ENCODE peak calls at places on chromosomes 12 and 14, in nine cellular contexts. One of them, this sample, is unnamed.

GRCh38 chr12:20486233-20486632 is 117.9 kb downstream of the PDE3A start:
- DNase-seq in GM12865: no peak
- DNase-seq in fibroblast of mammary gland: peak
- DNase-seq in BJ: no peak
- DNase-seq in HL-60: no peak
- DNase-seq in prostate gland: no peak
- DNase-seq in body of pancreas: no peak
- DNase-seq in Caco-2: no peak
- DNase-seq in OCI-LY7: no peak
- DNase-seq in this sample: no peak

GRCh38 chr12:119036878-119037493 is 55.6 kb downstream of the SRRM4 start:
- DNase-seq in GM12865: peak
- DNase-seq in fibroblast of mammary gland: peak
- DNase-seq in BJ: no peak
- DNase-seq in HL-60: no peak
- DNase-seq in prostate gland: no peak
- DNase-seq in body of pancreas: peak
- DNase-seq in Caco-2: no peak
- DNase-seq in OCI-LY7: peak
- DNase-seq in this sample: peak

GRCh38 chr14:22226381-22226780 is 362.6 kb downstream of the DAD1 start:
- DNase-seq in GM12865: peak
- DNase-seq in fibroblast of mammary gland: no peak
- DNase-seq in BJ: no peak
- DNase-seq in HL-60: peak
- DNase-seq in prostate gland: no peak
- DNase-seq in body of pancreas: no peak
- DNase-seq in Caco-2: no peak
- DNase-seq in OCI-LY7: peak
- DNase-seq in this sample: no peak

GRCh38 chr12:74401035-74401434 is 136.6 kb upstream of the ATXN7L3B start:
- DNase-seq in GM12865: no peak
- DNase-seq in fibroblast of mammary gland: no peak
- DNase-seq in BJ: no peak
- DNase-seq in HL-60: no peak
- DNase-seq in prostate gland: no peak
- DNase-seq in body of pancreas: no peak
- DNase-seq in Caco-2: no peak
- DNase-seq in OCI-LY7: no peak
- DNase-seq in this sample: no peak

GRCh38 chr14:35215110-35215872 is 76.9 kb upstream of the PSMA6 start:
- DNase-seq in GM12865: peak
- DNase-seq in fibroblast of mammary gland: peak
- DNase-seq in BJ: peak
- DNase-seq in HL-60: no peak
- DNase-seq in prostate gland: no peak
- DNase-seq in body of pancreas: no peak
- DNase-seq in Caco-2: no peak
- DNase-seq in OCI-LY7: peak
- DNase-seq in this sample: peak

GRCh38 chr12:3603576-3603975 is 112.6 kb downstream of the PRMT8 start:
- DNase-seq in GM12865: no peak
- DNase-seq in fibroblast of mammary gland: no peak
- DNase-seq in BJ: no peak
- DNase-seq in HL-60: no peak
- DNase-seq in prostate gland: no peak
- DNase-seq in body of pancreas: no peak
- DNase-seq in Caco-2: no peak
- DNase-seq in OCI-LY7: no peak
- DNase-seq in this sample: no peak

GRCh38 chr12:52637299-52637698 is 14.7 kb downstream of the KRT2 start:
- DNase-seq in GM12865: no peak
- DNase-seq in fibroblast of mammary gland: no peak
- DNase-seq in BJ: no peak
- DNase-seq in HL-60: no peak
- DNase-seq in prostate gland: no peak
- DNase-seq in body of pancreas: no peak
- DNase-seq in Caco-2: no peak
- DNase-seq in OCI-LY7: no peak
- DNase-seq in this sample: no peak

GRCh38 chr12:103626498-103626897 is 39.4 kb downstream of the STAB2 start:
- DNase-seq in GM12865: peak
- DNase-seq in fibroblast of mammary gland: peak
- DNase-seq in BJ: no peak
- DNase-seq in HL-60: no peak
- DNase-seq in prostate gland: peak
- DNase-seq in body of pancreas: peak
- DNase-seq in Caco-2: peak
- DNase-seq in OCI-LY7: no peak
- DNase-seq in this sample: no peak

GRCh38 chr14:89378119-89378518 is 38.9 kb downstream of the FOXN3 start:
- DNase-seq in GM12865: peak
- DNase-seq in fibroblast of mammary gland: peak
- DNase-seq in BJ: no peak
- DNase-seq in HL-60: no peak
- DNase-seq in prostate gland: no peak
- DNase-seq in body of pancreas: no peak
- DNase-seq in Caco-2: no peak
- DNase-seq in OCI-LY7: no peak
- DNase-seq in this sample: peak

GRCh38 chr14:76763362-76764041 is 2.2 kb downstream of the VASH1 start:
- DNase-seq in GM12865: no peak
- DNase-seq in fibroblast of mammary gland: peak
- DNase-seq in BJ: no peak
- DNase-seq in HL-60: no peak
- DNase-seq in prostate gland: peak
- DNase-seq in body of pancreas: no peak
- DNase-seq in Caco-2: no peak
- DNase-seq in OCI-LY7: no peak
- DNase-seq in this sample: no peak

DNA sequence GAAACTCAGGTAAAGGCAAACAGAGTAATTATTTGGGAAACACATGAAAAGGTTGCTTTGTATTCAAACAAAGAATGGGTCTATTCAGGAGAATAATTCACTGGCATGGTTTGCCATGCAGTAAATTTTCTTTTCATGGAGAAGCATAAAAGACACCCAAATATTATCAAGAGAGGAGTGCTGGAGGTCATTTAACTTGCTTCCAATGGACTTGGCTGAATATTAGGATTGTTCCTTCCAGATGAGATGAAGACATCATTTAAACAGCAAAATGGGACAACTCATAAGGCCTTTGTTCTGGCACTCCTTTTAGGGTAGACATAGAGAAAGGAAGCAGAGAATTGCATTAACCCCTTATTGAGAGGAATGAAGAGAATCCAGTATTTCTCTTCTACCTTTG is 38.7 kb downstream of the WIF1 start:
- DNase-seq in GM12865: no peak
- DNase-seq in fibroblast of mammary gland: no peak
- DNase-seq in BJ: no peak
- DNase-seq in HL-60: no peak
- DNase-seq in prostate gland: no peak
- DNase-seq in body of pancreas: no peak
- DNase-seq in Caco-2: no peak
- DNase-seq in OCI-LY7: no peak
- DNase-seq in this sample: no peak
- TF ChIP-seq CTCF in GM12865: no peak
- TF ChIP-seq CTCF in fibroblast of mammary gland: no peak
- TF ChIP-seq CTCF in BJ: no peak
- TF ChIP-seq CTCF in HL-60: no peak
- TF ChIP-seq CTCF in prostate gland: no peak
- TF ChIP-seq CTCF in body of pancreas: no peak
- TF ChIP-seq CTCF in Caco-2: no peak
- TF ChIP-seq CTCF in OCI-LY7: no peak
- TF ChIP-seq CTCF in this sample: no peak

DNA sequence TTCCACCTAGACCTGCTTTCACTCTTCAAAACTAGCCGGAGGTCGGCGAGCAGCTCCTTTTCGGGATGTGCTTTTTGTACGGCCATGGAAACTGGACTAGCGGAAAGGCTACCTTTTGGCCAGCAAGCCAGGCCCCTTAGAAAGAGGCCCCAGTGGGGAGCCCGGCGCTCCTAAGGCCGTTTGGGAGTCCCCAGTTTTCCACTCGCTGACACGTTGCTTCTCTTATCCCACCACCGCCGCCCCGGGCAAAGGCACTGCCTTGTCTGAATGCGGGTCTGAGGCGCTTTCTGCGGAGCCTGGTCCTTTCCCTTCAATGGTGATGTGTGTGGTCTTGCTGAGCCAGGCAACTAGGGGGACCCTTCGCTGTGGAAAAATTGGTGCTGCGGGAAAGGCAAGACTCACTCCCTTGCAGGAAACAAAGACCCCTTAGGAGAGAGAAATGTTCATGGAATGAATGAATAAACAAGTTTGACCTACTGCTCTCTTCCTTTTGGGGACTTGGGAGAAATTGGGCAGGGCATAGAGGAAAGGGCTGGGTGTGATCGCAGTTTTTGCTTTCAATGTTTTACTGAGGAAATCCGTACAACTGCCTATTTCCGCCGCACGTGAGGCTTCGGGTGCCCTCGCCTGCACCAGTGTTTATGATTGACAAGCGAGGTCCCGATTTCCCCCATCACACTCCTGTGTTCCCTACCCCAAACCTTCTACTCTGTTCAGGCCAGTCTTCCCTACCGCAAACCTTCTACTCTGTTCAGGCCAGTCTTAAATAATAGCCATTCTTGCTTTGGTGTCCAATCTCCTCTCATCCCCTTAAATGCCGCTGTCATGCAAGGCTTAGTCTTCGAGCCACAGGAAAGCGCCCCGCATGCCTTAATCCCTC is 970 bp upstream of the SLC38A2 start:
- DNase-seq in GM12865: peak
- DNase-seq in fibroblast of mammary gland: no peak
- DNase-seq in BJ: no peak
- DNase-seq in HL-60: no peak
- DNase-seq in prostate gland: peak
- DNase-seq in body of pancreas: peak
- DNase-seq in Caco-2: peak
- DNase-seq in OCI-LY7: peak
- DNase-seq in this sample: peak
- TF ChIP-seq CTCF in GM12865: no peak
- TF ChIP-seq CTCF in fibroblast of mammary gland: no peak
- TF ChIP-seq CTCF in BJ: peak
- TF ChIP-seq CTCF in HL-60: no peak
- TF ChIP-seq CTCF in prostate gland: no peak
- TF ChIP-seq CTCF in body of pancreas: no peak
- TF ChIP-seq CTCF in Caco-2: no peak
- TF ChIP-seq CTCF in OCI-LY7: no peak
- TF ChIP-seq CTCF in this sample: no peak

GRCh38 chr12:5096241-5096880 is 52.7 kb downstream of the KCNA5 start:
- DNase-seq in GM12865: no peak
- DNase-seq in fibroblast of mammary gland: peak
- DNase-seq in BJ: peak
- DNase-seq in HL-60: no peak
- DNase-seq in prostate gland: no peak
- DNase-seq in body of pancreas: no peak
- DNase-seq in Caco-2: no peak
- DNase-seq in OCI-LY7: no peak
- DNase-seq in this sample: no peak
- TF ChIP-seq CTCF in GM12865: no peak
- TF ChIP-seq CTCF in fibroblast of mammary gland: no peak
- TF ChIP-seq CTCF in BJ: peak
- TF ChIP-seq CTCF in HL-60: no peak
- TF ChIP-seq CTCF in prostate gland: no peak
- TF ChIP-seq CTCF in body of pancreas: no peak
- TF ChIP-seq CTCF in Caco-2: no peak
- TF ChIP-seq CTCF in OCI-LY7: no peak
- TF ChIP-seq CTCF in this sample: no peak

GRCh38 chr12:12901158-12901791 is 9.9 kb downstream of the GPRC5A start:
- DNase-seq in GM12865: no peak
- DNase-seq in fibroblast of mammary gland: peak
- DNase-seq in BJ: peak
- DNase-seq in HL-60: no peak
- DNase-seq in prostate gland: no peak
- DNase-seq in body of pancreas: no peak
- DNase-seq in Caco-2: peak
- DNase-seq in OCI-LY7: no peak
- DNase-seq in this sample: no peak
- TF ChIP-seq CTCF in GM12865: no peak
- TF ChIP-seq CTCF in fibroblast of mammary gland: no peak
- TF ChIP-seq CTCF in BJ: no peak
- TF ChIP-seq CTCF in HL-60: no peak
- TF ChIP-seq CTCF in prostate gland: no peak
- TF ChIP-seq CTCF in body of pancreas: no peak
- TF ChIP-seq CTCF in Caco-2: no peak
- TF ChIP-seq CTCF in OCI-LY7: no peak
- TF ChIP-seq CTCF in this sample: no peak

GRCh38 chr12:50217202-50217601 is 50.0 kb upstream of the CERS5 start:
- DNase-seq in GM12865: no peak
- DNase-seq in fibroblast of mammary gland: no peak
- DNase-seq in BJ: no peak
- DNase-seq in HL-60: no peak
- DNase-seq in prostate gland: no peak
- DNase-seq in body of pancreas: no peak
- DNase-seq in Caco-2: no peak
- DNase-seq in OCI-LY7: no peak
- DNase-seq in this sample: no peak
- TF ChIP-seq CTCF in GM12865: no peak
- TF ChIP-seq CTCF in fibroblast of mammary gland: no peak
- TF ChIP-seq CTCF in BJ: no peak
- TF ChIP-seq CTCF in HL-60: no peak
- TF ChIP-seq CTCF in prostate gland: no peak
- TF ChIP-seq CTCF in body of pancreas: no peak
- TF ChIP-seq CTCF in Caco-2: no peak
- TF ChIP-seq CTCF in OCI-LY7: no peak
- TF ChIP-seq CTCF in this sample: no peak